ENCODE peak calls at places on chromosomes 11 and 22, in nine cellular contexts. O, Y, I, V, T, S, M, D and X are unnamed samples.

GRCh38 chr22:42313804-42314581 is 43.5 kb upstream of the TCF20 start:
- DNase-seq in D (peak; percentile 70), V (no peak), M (peak; percentile 30), Y (no peak), O (no peak), S (no peak), I (peak; percentile 80), T (peak; percentile 81), X (peak; percentile 45)

GRCh38 chr22:49190816-49191505 is 636.7 kb downstream of the BRD1 start:
- DNase-seq in I (no peak), D (no peak), V (no peak), T (no peak), Y (no peak), S (no peak), M (no peak), O (no peak), X (no peak)

GRCh38 chr11:79503028-79503427 is 62.2 kb upstream of the TENM4 start:
- DNase-seq in O (no peak), D (no peak), S (no peak), I (no peak), M (no peak), Y (no peak), T (no peak), V (no peak), X (peak; percentile 55)

GRCh38 chr11:92964471-92964870 is 5.0 kb upstream of the MTNR1B start:
- DNase-seq in S (no peak), D (peak; percentile 17), M (no peak), V (no peak), I (no peak), Y (no peak), T (peak; percentile 23), O (no peak), X (no peak)

GRCh38 chr11:821513-822371 is 3.0 kb downstream of the PNPLA2 start:
- DNase-seq in T (peak; percentile 63), M (no peak), D (peak; percentile 56), I (no peak), O (no peak), S (no peak), Y (no peak), V (no peak), X (no peak)

GRCh38 chr11:65861165-65861505 is 902 bp downstream of the MUS81 start:
- DNase-seq in I (no peak), V (no peak), D (peak; percentile 50), S (no peak), M (no peak), T (peak; percentile 24), Y (no peak), O (no peak), X (no peak)

GRCh38 chr22:43109511-43109910 is 1.0 kb upstream of the BIK start:
- DNase-seq in Y (no peak), I (no peak), V (no peak), S (no peak), O (no peak), D (no peak), M (no peak), T (no peak), X (no peak)

GRCh38 chr11:125163431-125164011 is 1.0 kb upstream of the PKNOX2 start:
- DNase-seq in Y (no peak), M (no peak), D (no peak), S (no peak), V (no peak), I (no peak), O (no peak), T (no peak), X (no peak)

GRCh38 chr22:49527611-49528419 is 299.9 kb downstream of the BRD1 start:
- DNase-seq in D (no peak), M (no peak), V (no peak), T (no peak), S (no peak), O (no peak), Y (no peak), I (no peak), X (no peak)

GRCh38 chr11:69966910-69967309 is 111.2 kb upstream of the ANO1 start:
- DNase-seq in T (no peak), O (no peak), I (no peak), M (no peak), Y (no peak), V (no peak), S (no peak), D (no peak), X (no peak)

GRCh38 chr11:18775492-18776292 is 15.9 kb downstream of the PTPN5 start:
- DNase-seq in D (peak; percentile 77), T (peak; percentile 78), O (peak; percentile 67), M (peak; percentile 55), I (peak; percentile 37), Y (peak; percentile 2), V (peak; percentile 23), S (peak; percentile 81), X (peak; percentile 28)

GRCh38 chr11:118000850-118001228 is 14.6 kb downstream of the IL10RA start:
- DNase-seq in D (no peak), T (no peak), S (no peak), I (no peak), O (no peak), Y (no peak), V (no peak), M (no peak), X (no peak)

GRCh38 chr22:29306830-29307657 is 594 bp downstream of the GAS2L1 start:
- DNase-seq in D (peak; percentile 76), T (peak; percentile 83), M (peak; percentile 82), O (peak; percentile 74), S (no peak), I (peak; percentile 21), V (peak; percentile 68), Y (no peak), X (peak; percentile 88)

GRCh38 chr11:83102806-83103205 is 31.1 kb upstream of the RAB30 start:
- DNase-seq in T (no peak), V (no peak), Y (no peak), O (no peak), D (no peak), M (no peak), S (no peak), I (no peak), X (no peak)

GRCh38 chr11:5004429-5005274 is 10.0 kb downstream of the OR51L1 start:
- DNase-seq in T (peak; percentile 61), D (peak; percentile 62), O (peak; percentile 44), V (peak; percentile 64), M (peak; percentile 50), I (peak; percentile 56), Y (no peak), S (peak; percentile 51), X (peak; percentile 41)

GRCh38 chr11:8038811-8039529 is 42.0 kb upstream of the TUB start:
- DNase-seq in I (no peak), V (no peak), S (peak; percentile 5), O (no peak), M (no peak), Y (no peak), D (no peak), T (no peak), X (no peak)

GRCh38 chr11:78654866-78655265 is 80.2 kb upstream of the NARS2 start:
- DNase-seq in V (no peak), I (no peak), T (no peak), M (no peak), D (no peak), O (no peak), S (no peak), Y (no peak), X (no peak)

GRCh38 chr11:111395081-111395480 is 16.0 kb upstream of the POU2AF1 start:
- DNase-seq in D (peak; percentile 40), V (no peak), M (no peak), O (no peak), S (no peak), Y (no peak), I (peak; percentile 32), T (peak; percentile 43), X (no peak)

GRCh38 chr22:35684270-35684700 is 33.4 kb upstream of the APOL5 start:
- DNase-seq in O (peak; percentile 35), V (no peak), D (no peak), T (peak; percentile 18), Y (no peak), M (peak; percentile 38), I (peak; percentile 11), S (no peak), X (no peak)

GRCh38 chr11:34655335-34656008 is 34.6 kb downstream of the EHF start:
- DNase-seq in V (no peak), I (no peak), O (no peak), D (no peak), M (peak; percentile 80), S (no peak), Y (no peak), T (no peak), X (no peak)